ENCODE peak calls at places on chromosomes 4 and X, in ten cellular contexts. I is cardiac muscle cell; D is GM12878; G is fibroblast of lung; M is neuronal stem cell; X is heart left ventricle; R is CD8-positive, alpha-beta memory T cell; O is ovary; K is mammary epithelial cell; Q is lung. Z is an unnamed sample.

GRCh38 chr4:31530555-31530954 is 810.4 kb downstream of the PCDH7 start:
- DNase-seq in O (no peak), X (no peak), D (no peak), M (no peak), G (no peak), I (no peak), K (no peak), R (no peak), Q (no peak), Z (no peak)

GRCh38 chr4:24748758-24749350 is 46.5 kb upstream of the SOD3 start:
- DNase-seq in G (no peak), I (peak; percentile 25), Q (no peak), M (no peak), X (no peak), R (no peak), O (peak; percentile 72), D (no peak), K (no peak), Z (no peak)

GRCh38 chrX:116285506-116285905 is 115.0 kb downstream of the AGTR2 start:
- DNase-seq in I (peak; percentile 30), R (no peak), O (no peak), D (no peak), K (no peak), X (no peak), M (no peak), G (peak; percentile 40), Q (no peak), Z (no peak)

GRCh38 chr4:101123231-101123630 is 224.1 kb downstream of the PPP3CA start:
- DNase-seq in R (no peak), X (no peak), K (peak; percentile 15), I (no peak), O (no peak), D (no peak), M (no peak), G (peak; percentile 53), Q (no peak), Z (no peak)

GRCh38 chr4:105023668-105024055 is 123.0 kb upstream of the TET2 start:
- DNase-seq in O (no peak), D (no peak), M (no peak), G (peak; percentile 2), X (no peak), Q (no peak), K (no peak), I (no peak), R (no peak), Z (no peak)

GRCh38 chrX:57772637-57773036 is 92.6 kb upstream of the NLRP2B start:
- DNase-seq in X (no peak), Q (no peak), G (no peak), O (no peak), K (no peak), M (no peak), I (no peak), R (no peak), D (no peak), Z (no peak)

GRCh38 chr4:122873752-122874151 is 47.1 kb downstream of the FGF2 start:
- DNase-seq in M (no peak), D (no peak), Q (no peak), G (peak; percentile 92), X (no peak), R (no peak), I (peak; percentile 28), K (peak; percentile 74), O (no peak), Z (no peak)

GRCh38 chrX:77527233-77528001 is 80.2 kb downstream of the FGF16 start:
- DNase-seq in I (peak; percentile 63), D (no peak), Q (no peak), R (no peak), K (no peak), M (no peak), G (no peak), X (peak; percentile 56), O (peak; percentile 73), Z (peak; percentile 71)

GRCh38 chr4:79528241-79528706 is 120.2 kb upstream of the GK2 start:
- DNase-seq in G (peak; percentile 61), R (no peak), I (no peak), X (no peak), D (no peak), M (no peak), Q (no peak), O (no peak), K (peak; percentile 52), Z (no peak)

GRCh38 chr4:75735525-75735924 is 11.1 kb downstream of the USO1 start:
- DNase-seq in I (no peak), M (no peak), K (no peak), Q (no peak), O (no peak), D (no peak), G (no peak), X (no peak), R (no peak), Z (no peak)

GRCh38 chrX:134148293-134148692 is 88.7 kb upstream of the CCDC160 start:
- DNase-seq in D (no peak), R (no peak), G (no peak), Q (no peak), X (no peak), O (no peak), K (no peak), I (no peak), M (no peak), Z (no peak)

GRCh38 chr4:10983274-10983673 is 298.7 kb upstream of the CLNK start:
- DNase-seq in I (no peak), X (no peak), Q (no peak), M (no peak), R (no peak), O (no peak), G (no peak), D (no peak), K (no peak), Z (no peak)
- H3K4me1 ChIP-seq in I (no peaks in the 10 kb centered on the region), X (no peaks in the 10 kb centered on the region), Q (no peaks in the 10 kb centered on the region), M (peaks cover 2% of the 10 kb centered on the region), R (no peaks in the 10 kb centered on the region), O (peaks cover 2% of the 10 kb centered on the region), G (no peaks in the 10 kb centered on the region), D (no peaks in the 10 kb centered on the region), K (no peaks in the 10 kb centered on the region), Z (no peaks in the 10 kb centered on the region)

GRCh38 chrX:3143043-3143799 is 102.0 kb downstream of the ARSF start:
- DNase-seq in I (no peak), D (no peak), M (no peak), G (no peak), K (no peak), Q (no peak), O (no peak), X (no peak), R (no peak), Z (no peak)

GRCh38 chrX:3144651-3145050 is 103.4 kb downstream of the ARSF start:
- DNase-seq in X (no peak), O (no peak), D (no peak), Q (no peak), G (no peak), I (no peak), K (no peak), M (no peak), R (no peak), Z (no peak)

GRCh38 chrX:3141031-3141430 is 99.8 kb downstream of the ARSF start:
- DNase-seq in X (no peak), G (peak; percentile 72), D (no peak), K (no peak), Q (no peak), O (no peak), I (no peak), R (no peak), M (no peak), Z (no peak)

GRCh38 chrX:3145716-3146115 is 104.4 kb downstream of the ARSF start:
- DNase-seq in D (no peak), R (no peak), Q (no peak), G (no peak), M (no peak), X (no peak), K (no peak), I (no peak), O (no peak), Z (no peak)

DNA sequence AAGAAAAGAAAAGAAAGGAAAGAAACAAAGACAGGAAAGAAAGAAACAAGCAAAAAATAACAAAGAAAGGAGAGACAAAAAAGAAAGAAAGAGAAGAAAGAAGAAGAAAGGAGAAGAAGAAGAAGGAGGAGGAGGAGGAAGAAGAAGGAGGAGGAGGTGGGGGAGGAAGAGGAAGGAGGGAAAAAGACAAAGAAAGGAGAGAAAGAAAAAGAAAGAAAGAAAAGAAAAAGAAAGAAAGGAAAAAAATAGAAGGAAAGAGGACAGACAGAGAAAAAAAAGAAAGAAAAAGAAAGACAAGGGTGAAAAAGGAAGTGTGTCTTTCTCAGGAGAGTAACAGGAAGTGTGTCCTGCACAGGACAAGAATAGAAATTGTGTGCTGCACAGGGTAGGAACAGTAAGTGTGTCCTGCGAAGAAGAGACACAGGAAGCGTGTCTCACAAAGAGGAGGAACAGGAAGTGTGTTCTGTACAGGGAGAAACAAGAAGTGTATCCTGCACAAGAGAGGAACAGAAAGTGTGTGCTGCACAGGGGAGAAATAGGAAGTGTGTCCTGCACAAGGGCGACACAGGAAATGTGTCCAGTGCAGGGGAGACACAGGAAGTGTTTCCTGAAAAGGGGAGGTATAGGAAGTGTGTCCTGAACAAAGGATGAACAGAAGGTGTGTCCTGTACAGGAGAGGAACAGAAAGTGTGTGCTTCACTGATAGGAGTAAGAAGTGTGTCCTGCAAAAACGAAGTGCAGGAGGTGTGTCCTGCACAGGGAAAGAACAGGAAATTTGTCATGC is 101.2 kb downstream of the ARSF start:
- DNase-seq in O (no peak), I (no peak), R (no peak), G (no peak), D (no peak), K (no peak), Q (no peak), M (no peak), X (no peak), Z (no peak)
- H3K27ac ChIP-seq in O (no peak overlapping the region), I (no peak overlapping the region), R (no peak overlapping the region), G (no peak overlapping the region), D (no peak overlapping the region), K (no peak overlapping the region), Q (no peak overlapping the region), M (no peak overlapping the region), X (no peak overlapping the region), Z (no peak overlapping the region)

DNA sequence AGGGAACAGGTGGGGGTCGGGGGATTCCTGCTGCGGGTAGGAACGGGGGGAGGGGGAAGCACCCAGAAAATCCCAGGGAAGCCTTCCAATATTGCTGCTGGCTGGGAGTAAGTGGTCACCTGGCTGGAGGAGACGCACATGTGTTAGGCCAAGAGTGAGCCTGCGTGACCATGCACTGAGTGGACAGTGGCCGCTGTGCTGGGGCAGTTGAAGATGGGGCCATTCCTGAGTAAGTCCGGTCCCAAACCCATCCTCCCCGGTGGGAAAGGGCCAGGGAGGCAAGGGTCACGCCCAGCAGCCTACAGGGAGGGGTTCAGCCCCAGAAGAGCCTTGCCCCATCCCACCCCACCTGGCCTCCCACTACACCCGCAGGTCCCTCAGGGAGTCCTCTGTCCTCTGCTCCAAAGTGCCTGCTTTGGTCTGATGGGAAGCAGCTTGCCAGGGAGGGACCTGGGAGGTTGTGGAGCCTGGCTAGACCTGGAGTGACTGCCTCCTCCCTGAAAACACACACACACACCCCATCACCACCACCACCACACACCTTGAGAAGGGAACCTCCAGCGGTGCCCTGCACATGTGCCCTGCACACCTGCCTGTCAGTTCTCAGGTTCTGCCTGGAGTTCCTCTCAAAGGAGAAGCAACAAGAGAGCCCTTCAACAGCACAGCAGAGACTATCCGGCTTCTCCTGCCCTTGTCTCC is 6.1 kb downstream of the L1CAM start:
- DNase-seq in X (peak; percentile 8), K (no peak), G (no peak), R (no peak), Q (no peak), I (no peak), M (no peak), O (no peak), D (no peak), Z (no peak)
- H3K4me3 ChIP-seq in X (no peak overlapping the region), K (no peak overlapping the region), G (no peak overlapping the region), R (no peak overlapping the region), Q (no peak overlapping the region), I (no peak overlapping the region), M (peak overlapping the region; percentile 33), O (no peak overlapping the region), D (no peak overlapping the region), Z (no peak overlapping the region)

GRCh38 chr4:128162434-128162833 is 101.3 kb downstream of the LARP1B start:
- DNase-seq in G (peak; percentile 44), I (no peak), M (no peak), K (no peak), O (no peak), X (no peak), Q (no peak), D (no peak), R (no peak), Z (no peak)
- H3K4me1 ChIP-seq in G (peaks cover 8% of the 10 kb centered on the region), I (peaks cover 4% of the 10 kb centered on the region), M (no peaks in the 10 kb centered on the region), K (no peaks in the 10 kb centered on the region), O (no peaks in the 10 kb centered on the region), X (peaks cover 3% of the 10 kb centered on the region), Q (no peaks in the 10 kb centered on the region), D (no peaks in the 10 kb centered on the region), R (no peaks in the 10 kb centered on the region), Z (peaks cover 5% of the 10 kb centered on the region)

Z was measured in sigmoid colon.